ENCODE peak calls at places on chromosome 22, in seven cellular contexts. L is HepG2, X is HCT116, I is SK-N-SH, O is H1, M is K562, K is GM12878. A is an unnamed sample.

GRCh38 chr22:47166446-47167016 is 404.1 kb downstream of the TBC1D22A start:
- DNase-seq in X (no peak), I (no peak), K (no peak), M (no peak), L (no peak), O (no peak), A (no peak)

GRCh38 chr22:32413715-32414114 is 1.7 kb upstream of the RTCB start:
- DNase-seq in L (peak), O (no peak), I (peak), M (peak), K (no peak), X (peak), A (peak)

GRCh38 chr22:32874330-32874729 is 72.8 kb downstream of the TIMP3 start:
- DNase-seq in X (no peak), O (no peak), K (no peak), I (no peak), M (no peak), L (no peak), A (no peak)

GRCh38 chr22:20799449-20799848 is 25.5 kb downstream of the SERPIND1 start:
- DNase-seq in K (no peak), I (no peak), O (no peak), M (no peak), L (no peak), X (no peak), A (no peak)

GRCh38 chr22:17769013-17769715 is 5.1 kb downstream of the BID start:
- DNase-seq in O (no peak), I (no peak), X (no peak), M (no peak), L (no peak), K (no peak), A (no peak)

GRCh38 chr22:44402196-44403111 is 89.7 kb upstream of the SHISAL1 start:
- DNase-seq in K (no peak), L (no peak), X (no peak), M (no peak), I (peak), O (no peak), A (no peak)

GRCh38 chr22:43144949-43145348 is 1.8 kb upstream of the MCAT start:
- DNase-seq in O (no peak), L (no peak), I (no peak), K (no peak), M (no peak), X (no peak), A (no peak)

GRCh38 chr22:45096256-45096907 is 67.3 kb upstream of the NUP50 start:
- DNase-seq in X (peak), K (no peak), I (peak), O (no peak), L (peak), M (peak), A (peak)

GRCh38 chr22:17580461-17581031 is 17.2 kb downstream of the SLC25A18 start:
- DNase-seq in X (no peak), L (peak), M (peak), O (no peak), K (no peak), I (no peak), A (peak)

GRCh38 chr22:28943501-28943879 is 60.1 kb downstream of the ZNRF3 start:
- DNase-seq in K (no peak), O (no peak), M (no peak), I (no peak), L (no peak), X (no peak), A (no peak)

GRCh38 chr22:33380789-33381530 is 322.8 kb upstream of the SYN3 start:
- DNase-seq in M (no peak), X (no peak), I (no peak), L (no peak), K (peak), O (no peak), A (no peak)

GRCh38 chr22:43707650-43708049 is 104.5 kb downstream of the EFCAB6 start:
- DNase-seq in I (no peak), M (no peak), O (no peak), L (no peak), X (peak), K (no peak), A (no peak)

GRCh38 chr22:46676881-46677280 is 56.7 kb downstream of the GRAMD4 start:
- DNase-seq in I (no peak), X (no peak), K (no peak), L (no peak), M (no peak), O (no peak), A (no peak)

GRCh38 chr22:47168900-47169800 is 406.7 kb downstream of the TBC1D22A start:
- DNase-seq in O (peak), I (peak), L (peak), M (no peak), K (no peak), X (no peak), A (peak)

GRCh38 chr22:31923761-31924160 is 20.6 kb upstream of the YWHAH start:
- DNase-seq in O (no peak), L (no peak), X (no peak), K (no peak), I (no peak), M (no peak), A (no peak)

GRCh38 chr22:44933829-44934735 is 75.7 kb downstream of the PHF21B start:
- DNase-seq in L (no peak), K (no peak), I (no peak), O (no peak), M (no peak), X (no peak), A (no peak)

GRCh38 chr22:21032037-21032842 is at the start of gene SLC7A4:
- DNase-seq in O (no peak), I (peak), X (no peak), K (no peak), L (no peak), M (no peak), A (no peak)

GRCh38 chr22:44459041-44459440 is 39.0 kb downstream of the RTL6 start:
- DNase-seq in I (no peak), X (no peak), L (no peak), K (no peak), M (no peak), O (no peak), A (no peak)

GRCh38 chr22:17570851-17571631 is 7.7 kb downstream of the SLC25A18 start:
- DNase-seq in I (no peak), K (no peak), M (no peak), O (no peak), X (no peak), L (no peak), A (no peak)

GRCh38 chr22:26068571-26068970 is 100.7 kb upstream of the SEZ6L start:
- DNase-seq in I (no peak), X (no peak), L (no peak), K (no peak), M (no peak), O (no peak), A (no peak)

GRCh38 chr22:22198751-22199150 is 45.8 kb upstream of the VPREB1 start:
- DNase-seq in O (no peak), I (no peak), M (no peak), K (no peak), X (no peak), L (no peak), A (no peak)

GRCh38 chr22:37428649-37429586 is 1.6 kb upstream of the ELFN2 start:
- DNase-seq in K (no peak), L (peak), O (peak), M (peak), X (peak), I (peak), A (peak)
- TF ChIP-seq CTCF in K (peak), L (peak), O (peak), M (peak), X (peak), I (peak), A (peak)

GRCh38 chr22:41927813-41928212 is 1.2 kb upstream of the TNFRSF13C start:
- DNase-seq in L (no peak), O (no peak), M (no peak), I (no peak), X (no peak), K (no peak), A (no peak)
- H3K9ac ChIP-seq in L (peak), O (no peak), M (no peak), I (no peak), X (no peak), K (no peak), A (no peak)

DNA sequence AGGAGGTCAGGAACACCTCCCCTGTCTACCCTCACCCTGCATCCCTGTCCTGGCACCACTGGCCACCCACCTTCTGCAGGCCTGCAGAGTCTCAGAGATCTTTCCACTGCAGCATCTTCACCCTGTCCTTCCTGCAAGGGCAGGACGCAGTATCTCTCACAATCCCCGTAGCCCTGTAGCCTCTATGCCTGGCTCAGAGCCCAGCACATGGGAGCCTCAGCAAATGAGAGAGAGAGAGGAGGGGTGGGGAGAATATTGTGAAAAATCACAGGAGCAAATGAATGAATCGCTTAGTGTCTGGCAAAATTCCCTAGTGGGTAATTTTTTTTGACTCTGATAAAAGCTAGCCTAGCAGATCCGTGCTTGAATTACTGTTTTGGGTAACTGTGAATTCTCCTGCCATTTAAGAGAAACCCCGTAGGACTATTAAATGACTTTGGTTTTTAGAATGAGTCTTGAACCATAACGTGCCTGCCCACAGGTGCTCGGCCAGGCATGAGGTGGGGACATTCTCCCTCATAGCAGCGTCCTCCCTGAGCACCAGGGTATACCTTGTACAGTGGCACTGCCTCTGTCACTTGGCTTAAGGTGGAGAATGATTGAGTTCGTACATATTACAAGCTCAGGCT is 91.5 kb downstream of the MORC2 start:
- DNase-seq in I (peak), K (no peak), O (no peak), X (no peak), L (no peak), M (no peak), A (no peak)
- TF ChIP-seq MAX in I (no peak), K (no peak), O (no peak), X (no peak), L (no peak), M (no peak), A (no peak)

GRCh38 chr22:41197808-41198585 is 7.1 kb upstream of the L3MBTL2 start:
- DNase-seq in M (peak), X (no peak), I (peak), L (no peak), K (no peak), O (no peak), A (peak)

GRCh38 chr22:41193829-41194228 is 11.3 kb upstream of the L3MBTL2 start:
- DNase-seq in I (no peak), K (no peak), M (no peak), L (no peak), O (no peak), X (no peak), A (no peak)

GRCh38 chr22:41201146-41201545 is 4.0 kb upstream of the L3MBTL2 start:
- DNase-seq in L (no peak), M (no peak), K (no peak), I (no peak), O (no peak), X (no peak), A (no peak)

GRCh38 chr22:41191467-41191866 is 13.6 kb upstream of the L3MBTL2 start:
- DNase-seq in X (no peak), M (no peak), O (no peak), K (no peak), L (peak), I (no peak), A (no peak)

GRCh38 chr22:41197046-41197807 is 7.9 kb upstream of the L3MBTL2 start:
- DNase-seq in L (peak), X (no peak), K (no peak), I (peak), O (no peak), M (peak), A (peak)
- TF ChIP-seq CTCF in L (peak), X (no peak), K (no peak), I (no peak), O (no peak), M (no peak), A (no peak)

GRCh38 chr22:19139974-19140373 is 4.5 kb downstream of the ESS2 start:
- DNase-seq in K (no peak), X (no peak), M (no peak), I (no peak), L (no peak), O (no peak), A (no peak)

GRCh38 chr22:19137384-19138216 is 6.5 kb downstream of the TSSK2 start:
- DNase-seq in L (no peak), O (no peak), X (no peak), K (no peak), M (no peak), I (no peak), A (no peak)

GRCh38 chr22:19139001-19139356 is 5.5 kb downstream of the ESS2 start:
- DNase-seq in M (no peak), K (no peak), L (no peak), X (no peak), I (no peak), O (no peak), A (no peak)

GRCh38 chr22:19136915-19137314 is 5.8 kb downstream of the TSSK2 start:
- DNase-seq in L (no peak), O (no peak), K (no peak), I (no peak), M (no peak), X (no peak), A (no peak)

DNA sequence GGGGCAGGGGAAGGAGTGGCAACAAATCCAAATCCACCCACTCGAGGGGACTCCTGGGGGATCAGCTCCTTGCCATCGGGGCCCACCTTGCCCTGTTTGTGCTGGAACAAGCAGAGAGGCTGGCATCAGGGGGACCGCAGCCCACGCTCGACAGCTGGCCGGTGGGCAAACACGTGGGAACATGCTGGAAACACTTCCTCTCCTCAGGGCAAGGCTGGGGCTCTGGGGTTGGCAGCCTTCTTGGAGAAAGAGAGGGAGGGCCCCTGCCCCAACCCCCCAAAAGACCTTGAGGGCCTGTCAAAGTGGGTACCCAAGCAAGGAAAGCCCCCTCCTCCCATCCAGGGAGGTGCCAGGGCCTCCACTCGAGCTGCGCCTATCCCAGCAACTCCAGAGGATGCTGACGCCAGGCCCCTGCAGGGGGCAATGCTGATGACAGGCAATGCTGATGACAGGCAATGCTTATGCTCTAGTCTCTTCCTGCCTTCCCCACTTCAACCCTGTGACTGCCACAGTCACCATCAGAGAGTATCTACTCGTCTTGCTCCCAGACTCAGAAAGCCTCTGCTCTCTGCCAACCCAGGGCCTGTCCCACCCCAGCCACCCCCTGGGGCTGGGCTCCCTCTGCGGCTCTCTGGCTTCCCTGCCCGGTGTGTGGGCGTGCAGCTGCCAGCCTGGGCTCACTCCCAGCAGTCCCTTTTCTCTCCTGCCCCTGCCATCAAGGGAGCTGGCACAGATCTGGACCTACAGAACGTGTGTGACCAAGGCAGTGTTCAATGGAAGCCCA is 6.0 kb downstream of the ESS2 start:
- DNase-seq in K (no peak), I (no peak), X (no peak), M (no peak), L (no peak), O (no peak), A (no peak)
- H3K9ac ChIP-seq in K (no peak), I (no peak), X (no peak), M (no peak), L (no peak), O (no peak), A (no peak)

GRCh38 chr22:23816552-23816976 is 22.2 kb downstream of the DERL3 start:
- DNase-seq in K (no peak), M (no peak), O (no peak), L (no peak), X (no peak), I (peak), A (no peak)

GRCh38 chr22:23817146-23817545 is 21.7 kb downstream of the DERL3 start:
- DNase-seq in O (no peak), X (no peak), L (no peak), M (no peak), I (no peak), K (no peak), A (no peak)

GRCh38 chr22:23818541-23818940 is 20.3 kb downstream of the DERL3 start:
- DNase-seq in M (no peak), O (no peak), I (no peak), K (no peak), L (no peak), X (no peak), A (no peak)

GRCh38 chr22:23812378-23812777 is 25.6 kb downstream of the SMARCB1 start:
- DNase-seq in M (no peak), L (no peak), O (no peak), X (no peak), K (no peak), I (no peak), A (no peak)

GRCh38 chr22:23815781-23816551 is 22.8 kb downstream of the DERL3 start:
- DNase-seq in L (no peak), I (peak), K (no peak), X (no peak), M (no peak), O (no peak), A (no peak)
- TF ChIP-seq MAX in L (no peak), I (no peak), K (no peak), X (no peak), M (no peak), O (no peak), A (no peak)

GRCh38 chr22:39013923-39014722 is at the start of gene APOBEC3C:
- DNase-seq in M (peak), O (no peak), X (peak), I (peak), L (peak), K (peak), A (peak)
- TF ChIP-seq CTCF in M (peak), O (no peak), X (no peak), I (no peak), L (peak), K (peak), A (no peak)

A was measured in endothelial cell of umbilical vein.